ENCODE peak calls at places on chromosomes 13 and 19, in six cellular contexts. K, A, X, I, P and C are unnamed samples.

GRCh38 chr19:46786236-46787039 is 2.0 kb downstream of the SLC1A5 start:
- DNase-seq in X (peak; percentile 68), I (no peak), A (peak; percentile 69), K (no peak), P (peak; percentile 67), C (peak; percentile 69)

GRCh38 chr19:16315825-16316505 is 8.7 kb upstream of the KLF2 start:
- DNase-seq in A (peak; percentile 84), P (no peak), K (no peak), X (peak; percentile 98), I (no peak), C (no peak)

GRCh38 chr19:42628411-42629135 is 33.8 kb upstream of the CEACAM8 start:
- DNase-seq in K (no peak), X (no peak), A (no peak), I (no peak), P (no peak), C (no peak)

GRCh38 chr19:15249912-15250634 is 17.8 kb upstream of the EPHX3 start:
- DNase-seq in A (peak; percentile 61), X (peak; percentile 85), P (no peak), I (no peak), K (no peak), C (no peak)

GRCh38 chr19:3266792-3267469 is 42.5 kb downstream of the CELF5 start:
- DNase-seq in P (no peak), I (no peak), A (peak; percentile 38), X (no peak), K (no peak), C (no peak)

GRCh38 chr13:100428966-100429365 is 159.6 kb downstream of the GGACT start:
- DNase-seq in X (no peak), K (no peak), P (no peak), A (no peak), I (no peak), C (no peak)

GRCh38 chr19:2756921-2757881 is 17.4 kb upstream of the SLC39A3 start:
- DNase-seq in I (no peak), K (no peak), P (no peak), A (no peak), X (no peak), C (no peak)

GRCh38 chr13:51833980-51834379 is 11.0 kb downstream of the TMEM272 start:
- DNase-seq in K (no peak), P (no peak), I (no peak), A (no peak), X (no peak), C (no peak)

GRCh38 chr19:46787331-46788100 is 878 bp downstream of the SLC1A5 start:
- DNase-seq in X (no peak), P (peak; percentile 55), A (peak; percentile 74), I (peak; percentile 27), K (no peak), C (peak; percentile 78)

GRCh38 chr19:45615795-45616708 is 14.0 kb upstream of the GPR4 start:
- DNase-seq in A (peak; percentile 92), K (no peak), P (peak; percentile 88), I (peak; percentile 82), X (no peak), C (peak; percentile 82)

GRCh38 chr13:105914637-105915036 is 620.8 kb downstream of the EFNB2 start:
- DNase-seq in I (no peak), K (no peak), X (peak; percentile 77), P (no peak), A (no peak), C (no peak)

GRCh38 chr19:347946-348861 is 3.6 kb upstream of the MIER2 start:
- DNase-seq in X (no peak), A (no peak), P (no peak), K (no peak), I (no peak), C (peak; percentile 47)

GRCh38 chr19:50932018-50932689 is 20.7 kb downstream of the KLK5 start:
- DNase-seq in I (no peak), A (no peak), P (no peak), X (no peak), K (no peak), C (peak; percentile 84)

GRCh38 chr13:113666324-113666660 is 727 bp upstream of the GRK1 start:
- DNase-seq in P (peak; percentile 11), X (no peak), K (no peak), I (no peak), A (no peak), C (no peak)

GRCh38 chr19:43595605-43595998 is 332 bp downstream of the IRGQ start:
- DNase-seq in P (no peak), I (no peak), X (no peak), K (no peak), A (no peak), C (peak; percentile 26)

GRCh38 chr19:41708481-41708880 is at the start of gene CEACAM5:
- DNase-seq in P (no peak), X (no peak), I (no peak), K (no peak), A (no peak), C (no peak)

GRCh38 chr19:9786342-9786741 is 17.8 kb upstream of the ZNF846 start:
- DNase-seq in A (no peak), X (no peak), K (no peak), I (no peak), P (no peak), C (no peak)

GRCh38 chr19:49415810-49416200 is 7.4 kb downstream of the PTH2 start:
- DNase-seq in X (no peak), K (no peak), I (no peak), A (no peak), P (no peak), C (no peak)

GRCh38 chr13:46396341-46396740 is 9.3 kb upstream of the RUBCNL start:
- DNase-seq in A (no peak), X (no peak), P (no peak), K (no peak), I (no peak), C (no peak)

GRCh38 chr13:51861728-51862300 is at the start of gene CCDC70:
- DNase-seq in A (no peak), K (no peak), I (no peak), X (no peak), P (no peak), C (no peak)

GRCh38 chr19:56139847-56140582 is 1.1 kb upstream of the ZNF444 start:
- DNase-seq in X (no peak), A (no peak), K (no peak), P (no peak), I (no peak), C (no peak)

GRCh38 chr13:26133851-26134250 is 82.0 kb upstream of the SHISA2 start:
- DNase-seq in A (no peak), I (no peak), X (no peak), P (no peak), K (no peak), C (no peak)

GRCh38 chr19:6273701-6274601 is 5.8 kb downstream of the MLLT1 start:
- DNase-seq in A (peak; percentile 65), I (no peak), K (no peak), X (peak; percentile 87), P (peak; percentile 83), C (peak; percentile 26)

GRCh38 chr13:32538234-32538620 is 368 bp downstream of the N4BP2L2 start:
- DNase-seq in K (no peak), A (no peak), X (no peak), I (peak; percentile 27), P (peak; percentile 63), C (no peak)

GRCh38 chr13:31223215-31223614 is 23.4 kb downstream of the B3GLCT start:
- DNase-seq in P (no peak), X (no peak), A (no peak), K (no peak), I (no peak), C (no peak)

GRCh38 chr13:41613471-41613870 is 156.1 kb downstream of the RGCC start:
- DNase-seq in X (no peak), I (no peak), P (no peak), K (no peak), A (no peak), C (no peak)

GRCh38 chr13:33441015-33441414 is 155.5 kb upstream of the STARD13 start:
- DNase-seq in I (no peak), P (peak; percentile 43), A (no peak), X (no peak), K (no peak), C (peak; percentile 33)

GRCh38 chr19:11261902-11262839 is at the start of gene DOCK6:
- DNase-seq in A (peak; percentile 29), I (peak; percentile 24), X (no peak), K (no peak), P (peak; percentile 58), C (peak; percentile 49)
- TF ChIP-seq CTCF in A (no peak), I (peak; percentile 61), X (peak; percentile 47), K (peak; percentile 77), P (peak; percentile 49), C (no peak)

GRCh38 chr19:35357867-35358573 is at the start of gene FFAR3:
- DNase-seq in P (peak; percentile 75), K (no peak), A (peak; percentile 34), X (no peak), I (no peak), C (peak; percentile 14)
- TF ChIP-seq CTCF in P (no peak), K (no peak), A (no peak), X (no peak), I (no peak), C (no peak)

GRCh38 chr13:78317030-78317429 is 286.3 kb downstream of the POU4F1 start:
- DNase-seq in K (peak; percentile 1), A (no peak), P (no peak), X (no peak), I (no peak), C (no peak)
- TF ChIP-seq CTCF in K (peak; percentile 16), A (no peak), P (no peak), X (no peak), I (peak; percentile 52), C (no peak)

GRCh38 chr19:13604902-13605586 is 98.8 kb upstream of the CACNA1A start:
- DNase-seq in P (no peak), I (no peak), X (no peak), K (no peak), A (no peak), C (no peak)
- TF ChIP-seq CTCF in P (no peak), I (no peak), X (no peak), K (no peak), A (no peak), C (no peak)

GRCh38 chr13:112606125-112607001 is 18.4 kb upstream of the TUBGCP3 start:
- DNase-seq in K (peak; percentile 28), I (peak; percentile 92), P (peak; percentile 95), A (peak; percentile 95), X (peak; percentile 33), C (peak; percentile 82)
- TF ChIP-seq CTCF in K (peak; percentile 84), I (peak; percentile 97), P (peak; percentile 92), A (peak; percentile 88), X (peak; percentile 73), C (peak; percentile 38)

GRCh38 chr13:103634066-103634465 is 567.8 kb upstream of the SLC10A2 start:
- DNase-seq in I (no peak), K (no peak), P (no peak), A (no peak), X (no peak), C (no peak)
- TF ChIP-seq CTCF in I (no peak), K (no peak), P (no peak), A (no peak), X (no peak), C (no peak)

DNA sequence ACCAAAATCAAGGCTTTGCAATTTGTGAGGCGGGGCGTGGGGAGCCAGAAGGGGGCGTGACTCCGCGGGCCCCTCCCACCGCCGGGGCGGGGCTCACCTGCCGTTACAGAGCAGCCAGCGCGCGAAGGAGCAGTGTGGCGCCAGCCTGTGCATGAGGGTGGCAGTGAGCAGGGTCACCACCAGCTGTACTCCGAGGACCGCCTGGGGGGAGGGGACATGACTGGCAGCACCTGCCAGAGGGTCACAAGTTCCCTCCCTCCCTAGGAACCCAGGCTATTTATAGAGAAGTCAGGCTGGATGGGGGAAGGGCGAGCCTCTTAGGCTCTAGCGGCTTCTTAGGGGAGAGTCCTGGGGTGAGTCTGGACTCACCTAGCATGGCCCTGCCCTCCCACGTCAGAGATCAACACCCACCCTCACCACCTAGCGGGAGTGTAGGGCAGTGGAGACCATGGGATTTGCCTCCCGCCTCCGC is 3.6 kb downstream of the TMEM161A start:
- DNase-seq in P (peak; percentile 55), K (no peak), A (peak; percentile 67), I (peak; percentile 40), X (no peak), C (no peak)
- TF ChIP-seq CTCF in P (no peak), K (no peak), A (no peak), I (no peak), X (no peak), C (no peak)